ENCODE peak calls at places on chromosomes 16 and 17, in ten cellular contexts. B is OCI-LY7, R is breast epithelium, S is esophagus squamous epithelium, H is cardiac muscle cell, V is GM23248, C is lower lobe of right lung, T is body of pancreas, J is osteoblast, N is uterus. D is an unnamed sample.
A peak's percentile ranks its signal among the peaks of the same experiment; 100 is the strongest.

GRCh38 chr17:38958326-38958725 is 8.9 kb downstream of the FBXO47 start:
- DNase-seq in B (no peak), R (no peak), S (no peak), H (no peak), V (peak; percentile 23), C (no peak), T (no peak), J (no peak), N (no peak), D (no peak)

GRCh38 chr17:79970576-79971068 is 65.0 kb downstream of the TBC1D16 start:
- DNase-seq in B (peak; percentile 82), R (peak; percentile 43), S (no peak), H (peak; percentile 82), V (peak; percentile 18), C (peak; percentile 51), T (peak; percentile 65), J (no peak), N (no peak), D (no peak)

GRCh38 chr17:79174193-79174765 is 99.7 kb downstream of the ENGASE start:
- DNase-seq in B (no peak), R (no peak), S (no peak), H (no peak), V (no peak), C (no peak), T (no peak), J (no peak), N (no peak), D (no peak)

GRCh38 chr17:78923660-78924453 is 1.3 kb downstream of the TIMP2 start:
- DNase-seq in B (peak; percentile 75), R (peak; percentile 82), S (no peak), H (no peak), V (peak; percentile 68), C (peak; percentile 94), T (peak; percentile 97), J (peak; percentile 91), N (peak; percentile 65), D (peak; percentile 71)

GRCh38 chr16:29986231-29986630 is 9.2 kb downstream of the HIRIP3 start:
- DNase-seq in B (no peak), R (no peak), S (no peak), H (no peak), V (no peak), C (peak; percentile 44), T (no peak), J (no peak), N (no peak), D (no peak)

GRCh38 chr16:64983983-64984382 is 137.9 kb downstream of the CDH11 start:
- DNase-seq in B (peak; percentile 43), R (no peak), S (no peak), H (peak; percentile 87), V (peak; percentile 83), C (no peak), T (peak; percentile 6), J (peak; percentile 73), N (peak; percentile 30), D (no peak)

GRCh38 chr17:29929006-29929543 is 953 bp downstream of the SSH2 start:
- DNase-seq in B (peak; percentile 63), R (no peak), S (no peak), H (peak; percentile 64), V (peak; percentile 72), C (no peak), T (peak; percentile 56), J (no peak), N (peak; percentile 20), D (no peak)

GRCh38 chr16:49857423-49858181 is 1.7 kb upstream of the ZNF423 start:
- DNase-seq in B (peak; percentile 68), R (no peak), S (no peak), H (peak; percentile 80), V (peak; percentile 60), C (no peak), T (peak; percentile 83), J (peak; percentile 99), N (peak; percentile 57), D (no peak)

GRCh38 chr16:72536673-72537435 is 364.9 kb upstream of the PMFBP1 start:
- DNase-seq in B (no peak), R (no peak), S (no peak), H (no peak), V (peak; percentile 10), C (no peak), T (no peak), J (peak; percentile 41), N (no peak), D (no peak)

GRCh38 chr17:66747561-66748275 is 87.2 kb upstream of the CACNG5 start:
- DNase-seq in B (no peak), R (no peak), S (no peak), H (no peak), V (peak; percentile 94), C (no peak), T (no peak), J (peak; percentile 96), N (no peak), D (no peak)

GRCh38 chr16:12157510-12158093 is 181.1 kb downstream of the SNX29 start:
- DNase-seq in B (no peak), R (no peak), S (no peak), H (no peak), V (peak; percentile 66), C (no peak), T (no peak), J (no peak), N (no peak), D (no peak)

GRCh38 chr17:49353607-49354006 is 8.4 kb downstream of the ZNF652 start:
- DNase-seq in B (no peak), R (no peak), S (no peak), H (no peak), V (peak; percentile 19), C (no peak), T (no peak), J (no peak), N (no peak), D (no peak)

GRCh38 chr17:78808106-78808635 is 26.1 kb upstream of the CYTH1 start:
- DNase-seq in B (no peak), R (no peak), S (no peak), H (no peak), V (peak; percentile 59), C (no peak), T (no peak), J (no peak), N (no peak), D (no peak)

GRCh38 chr16:66933776-66934137 is 445 bp downstream of the CIAO2B start:
- DNase-seq in B (no peak), R (no peak), S (no peak), H (no peak), V (no peak), C (no peak), T (no peak), J (no peak), N (no peak), D (no peak)

GRCh38 chr16:51151435-51151950 is 423 bp upstream of the SALL1 start:
- DNase-seq in B (no peak), R (no peak), S (no peak), H (peak; percentile 96), V (peak; percentile 91), C (no peak), T (peak; percentile 39), J (peak; percentile 92), N (peak; percentile 86), D (no peak)

DNA sequence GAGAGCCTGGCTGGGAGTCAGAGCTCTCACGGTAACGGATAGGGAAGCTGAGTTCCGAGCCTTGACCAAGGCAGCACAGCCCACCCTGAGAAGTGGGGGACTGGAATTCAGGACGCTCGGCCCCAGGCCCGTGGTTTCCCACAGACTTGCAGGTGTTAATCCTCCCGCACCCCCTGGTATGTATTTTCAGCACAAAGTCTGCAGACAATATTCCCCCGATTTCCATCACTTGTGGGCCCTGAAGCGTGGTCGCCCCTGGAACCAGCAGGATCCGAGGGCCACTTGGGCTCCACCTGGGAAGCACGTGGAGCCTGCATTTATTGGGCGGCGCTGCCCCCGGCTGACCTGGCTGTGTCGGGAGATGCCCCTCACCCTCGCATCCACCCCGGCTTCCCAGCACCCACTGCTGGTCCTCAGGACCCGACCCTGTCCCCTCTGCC is 60.2 kb downstream of the WSB1 start:
- DNase-seq in B (no peak), R (no peak), S (no peak), H (no peak), V (no peak), C (peak; percentile 53), T (no peak), J (no peak), N (no peak), D (no peak)
- H3K4me3 ChIP-seq in B (peak overlapping the region; percentile 84), R (peak overlapping the region; percentile 75), S (peak overlapping the region; percentile 62), H (peak overlapping the region; percentile 51), V (peak overlapping the region; percentile 74), C (peak overlapping the region; percentile 63), T (no peak overlapping the region), J (peak overlapping the region; percentile 82), N (peak overlapping the region; percentile 49), D (peak overlapping the region; percentile 78)

DNA sequence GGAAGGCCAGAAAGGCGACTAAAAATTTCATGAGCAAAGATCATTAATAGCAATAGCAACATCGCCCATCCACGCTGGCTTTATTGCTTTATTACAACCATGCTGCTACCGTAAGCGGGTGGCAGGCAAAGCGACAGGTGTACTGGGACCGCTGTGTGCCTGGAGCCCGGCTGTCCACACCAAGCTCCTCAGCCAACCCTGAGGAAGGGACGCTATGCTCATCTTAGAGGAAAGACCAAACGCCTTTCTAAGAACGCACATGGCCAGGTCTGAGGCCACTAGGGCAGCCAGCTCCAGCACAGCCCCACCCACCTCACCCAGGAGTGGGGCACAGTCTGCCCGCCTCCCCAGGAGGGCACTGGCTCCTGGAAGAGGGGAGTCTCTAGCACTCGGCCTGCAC is 28.0 kb downstream of the PEMT start:
- DNase-seq in B (no peak), R (no peak), S (no peak), H (no peak), V (no peak), C (no peak), T (no peak), J (no peak), N (no peak), D (no peak)
- H3K4me1 ChIP-seq in B (no peaks in the 10 kb centered on the region), R (peaks cover 11% of the 10 kb centered on the region), S (peaks cover 44% of the 10 kb centered on the region), H (peaks cover 14% of the 10 kb centered on the region), V (no peaks in the 10 kb centered on the region), C (peaks cover 51% of the 10 kb centered on the region), T (peaks cover 18% of the 10 kb centered on the region), J (peaks cover 16% of the 10 kb centered on the region), N (no peaks in the 10 kb centered on the region), D (no peaks in the 10 kb centered on the region)

DNA sequence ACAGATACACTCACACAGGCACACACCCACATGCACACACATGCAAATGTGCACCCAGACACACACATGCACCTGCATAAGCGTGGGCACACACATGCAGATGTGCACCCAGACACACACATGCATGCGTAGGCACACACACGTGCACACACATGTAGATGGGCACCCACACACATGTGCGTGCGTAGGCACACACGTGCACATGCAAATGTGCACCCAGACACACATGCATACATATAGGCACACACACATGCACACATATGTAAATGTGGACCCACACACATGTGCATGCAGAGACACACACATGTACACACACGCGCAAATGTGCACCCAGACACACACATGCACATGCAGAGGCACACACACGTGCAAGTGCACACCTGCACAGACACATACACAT is 60.3 kb downstream of the MRM1 start:
- DNase-seq in B (no peak), R (no peak), S (no peak), H (no peak), V (no peak), C (no peak), T (no peak), J (no peak), N (no peak), D (no peak)
- H3K4me3 ChIP-seq in B (no peak overlapping the region), R (no peak overlapping the region), S (no peak overlapping the region), H (no peak overlapping the region), V (no peak overlapping the region), C (no peak overlapping the region), T (no peak overlapping the region), J (no peak overlapping the region), N (no peak overlapping the region), D (no peak overlapping the region)

DNA sequence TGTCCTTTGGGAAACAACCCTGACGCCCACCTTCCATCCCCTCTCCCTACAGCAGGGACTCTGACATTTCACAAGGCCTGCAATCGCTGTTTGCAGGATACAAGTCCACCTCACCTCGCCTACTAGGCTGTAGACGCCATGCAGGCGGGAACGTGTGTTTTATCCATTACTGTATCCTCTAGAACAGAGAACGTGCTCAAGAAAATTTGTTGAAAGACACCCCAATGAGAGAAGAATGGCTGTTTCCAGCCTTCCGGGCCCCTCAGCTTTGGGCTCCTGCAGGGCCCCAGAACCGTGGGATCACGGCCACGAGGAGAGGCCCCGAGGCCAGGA is 1.5 kb upstream of the TTYH2 start:
- DNase-seq in B (no peak), R (no peak), S (no peak), H (no peak), V (peak; percentile 29), C (no peak), T (no peak), J (no peak), N (no peak), D (no peak)
- H3K4me1 ChIP-seq in B (peaks cover 57% of the 10 kb centered on the region), R (peaks cover 17% of the 10 kb centered on the region), S (peaks cover 54% of the 10 kb centered on the region), H (peaks cover 17% of the 10 kb centered on the region), V (peaks cover 26% of the 10 kb centered on the region), C (peaks cover 52% of the 10 kb centered on the region), T (peaks cover 61% of the 10 kb centered on the region), J (peaks cover 37% of the 10 kb centered on the region), N (peaks cover 12% of the 10 kb centered on the region), D (peaks cover 41% of the 10 kb centered on the region)